ENCODE peak calls at places on chromosomes 3 and 15, in nine cellular contexts. One of them, this sample, is unnamed.

GRCh38 chr3:179720196-179720595 is 67.4 kb downstream of the USP13 start:
- DNase-seq in IMR-90: no peak
- DNase-seq in uterus: no peak
- DNase-seq in A549: no peak
- DNase-seq in HepG2: no peak
- DNase-seq in H1: no peak
- DNase-seq in heart left ventricle: no peak
- DNase-seq in ovary: no peak
- DNase-seq in adrenal gland: no peak
- DNase-seq in this sample: no peak

GRCh38 chr3:172607305-172608121 is 84.3 kb upstream of the TNFSF10 start:
- DNase-seq in H1: peak; percentile 29
- DNase-seq in IMR-90: peak; percentile 92
- DNase-seq in HepG2: no peak
- DNase-seq in uterus: no peak
- DNase-seq in adrenal gland: no peak
- DNase-seq in ovary: no peak
- DNase-seq in heart left ventricle: no peak
- DNase-seq in A549: no peak
- DNase-seq in this sample: no peak

GRCh38 chr3:125055165-125055912 is 458 bp downstream of the HEG1 start:
- DNase-seq in A549: no peak
- DNase-seq in HepG2: no peak
- DNase-seq in adrenal gland: peak; percentile 28
- DNase-seq in IMR-90: peak; percentile 20
- DNase-seq in heart left ventricle: peak; percentile 40
- DNase-seq in uterus: peak; percentile 40
- DNase-seq in H1: no peak
- DNase-seq in ovary: peak; percentile 55
- DNase-seq in this sample: no peak

GRCh38 chr15:41429003-41429890 is 12.4 kb downstream of the RTF1 start:
- DNase-seq in adrenal gland: no peak
- DNase-seq in heart left ventricle: no peak
- DNase-seq in HepG2: no peak
- DNase-seq in A549: no peak
- DNase-seq in ovary: no peak
- DNase-seq in H1: no peak
- DNase-seq in IMR-90: peak; percentile 19
- DNase-seq in uterus: no peak
- DNase-seq in this sample: no peak

GRCh38 chr15:37289109-37289765 is 188.9 kb upstream of the MEIS2 start:
- DNase-seq in IMR-90: peak; percentile 5
- DNase-seq in adrenal gland: no peak
- DNase-seq in ovary: no peak
- DNase-seq in H1: no peak
- DNase-seq in HepG2: peak; percentile 1
- DNase-seq in uterus: no peak
- DNase-seq in A549: no peak
- DNase-seq in heart left ventricle: no peak
- DNase-seq in this sample: no peak

GRCh38 chr15:83815506-83815905 is 161.6 kb downstream of the ADAMTSL3 start:
- DNase-seq in ovary: no peak
- DNase-seq in heart left ventricle: no peak
- DNase-seq in IMR-90: no peak
- DNase-seq in A549: no peak
- DNase-seq in H1: no peak
- DNase-seq in HepG2: no peak
- DNase-seq in adrenal gland: no peak
- DNase-seq in uterus: no peak
- DNase-seq in this sample: no peak

GRCh38 chr3:71258526-71258925 is 325.0 kb downstream of the FOXP1 start:
- DNase-seq in HepG2: peak; percentile 81
- DNase-seq in uterus: no peak
- DNase-seq in IMR-90: no peak
- DNase-seq in A549: no peak
- DNase-seq in H1: no peak
- DNase-seq in adrenal gland: no peak
- DNase-seq in heart left ventricle: no peak
- DNase-seq in ovary: no peak
- DNase-seq in this sample: no peak

GRCh38 chr15:77830041-77830440 is 197.3 kb upstream of the LINGO1 start:
- DNase-seq in H1: no peak
- DNase-seq in adrenal gland: no peak
- DNase-seq in HepG2: no peak
- DNase-seq in uterus: no peak
- DNase-seq in heart left ventricle: no peak
- DNase-seq in ovary: no peak
- DNase-seq in IMR-90: peak; percentile 62
- DNase-seq in A549: no peak
- DNase-seq in this sample: no peak

GRCh38 chr15:66646308-66646707 is 55.7 kb upstream of the SMAD6 start:
- DNase-seq in heart left ventricle: no peak
- DNase-seq in uterus: no peak
- DNase-seq in ovary: no peak
- DNase-seq in A549: no peak
- DNase-seq in HepG2: no peak
- DNase-seq in adrenal gland: no peak
- DNase-seq in H1: no peak
- DNase-seq in IMR-90: no peak
- DNase-seq in this sample: no peak

GRCh38 chr15:66642514-66642913 is 59.5 kb upstream of the SMAD6 start:
- DNase-seq in heart left ventricle: no peak
- DNase-seq in IMR-90: no peak
- DNase-seq in uterus: no peak
- DNase-seq in ovary: no peak
- DNase-seq in H1: no peak
- DNase-seq in HepG2: no peak
- DNase-seq in adrenal gland: no peak
- DNase-seq in A549: no peak
- DNase-seq in this sample: no peak

GRCh38 chr15:66641485-66642313 is 60.3 kb upstream of the SMAD6 start:
- DNase-seq in uterus: no peak
- DNase-seq in HepG2: no peak
- DNase-seq in ovary: no peak
- DNase-seq in adrenal gland: no peak
- DNase-seq in IMR-90: no peak
- DNase-seq in H1: no peak
- DNase-seq in heart left ventricle: no peak
- DNase-seq in A549: no peak
- DNase-seq in this sample: no peak

GRCh38 chr15:66644815-66645345 is 57.2 kb upstream of the SMAD6 start:
- DNase-seq in heart left ventricle: no peak
- DNase-seq in H1: no peak
- DNase-seq in A549: no peak
- DNase-seq in HepG2: no peak
- DNase-seq in uterus: no peak
- DNase-seq in ovary: no peak
- DNase-seq in adrenal gland: no peak
- DNase-seq in IMR-90: peak; percentile 69
- DNase-seq in this sample: no peak

DNA sequence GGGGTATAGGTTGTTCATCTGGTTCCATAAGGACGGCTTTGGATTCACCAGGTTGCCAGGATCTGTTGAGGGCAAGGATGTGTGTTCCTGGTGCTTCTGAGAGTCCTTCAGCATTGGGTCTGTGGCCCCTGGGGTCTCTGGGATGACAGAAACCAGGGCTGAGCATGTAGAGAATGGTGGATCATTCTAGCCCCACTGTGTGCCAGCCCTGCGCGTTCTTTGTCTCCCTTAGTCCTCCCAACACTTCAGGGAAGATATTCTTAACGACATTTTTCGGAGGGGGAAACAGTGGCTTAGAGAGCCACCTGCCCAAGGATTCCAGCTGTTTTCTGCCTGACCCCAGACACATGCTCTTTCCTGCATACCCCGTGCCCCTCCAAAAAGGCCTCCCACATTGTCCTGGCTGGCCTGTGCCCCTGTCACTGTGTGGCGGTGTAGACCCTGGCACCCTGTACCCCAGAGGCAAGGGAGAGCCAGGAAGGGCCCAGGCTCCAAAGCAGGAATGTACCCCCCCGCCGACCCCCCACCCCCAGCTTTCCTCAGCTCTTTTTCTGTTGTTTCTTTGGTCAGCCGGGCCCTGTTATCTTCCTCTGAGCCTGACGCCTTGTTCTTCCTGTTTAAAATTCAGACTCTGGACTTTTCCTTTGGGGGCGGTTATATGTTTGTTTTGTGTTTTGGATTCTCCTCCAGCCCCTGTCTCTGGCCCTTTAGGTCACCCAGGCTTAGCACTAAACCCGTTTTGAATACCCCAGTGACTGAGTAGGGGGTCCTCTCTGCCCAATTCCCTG is 57.8 kb upstream of the SMAD6 start:
- DNase-seq in HepG2: peak; percentile 59
- DNase-seq in H1: no peak
- DNase-seq in adrenal gland: no peak
- DNase-seq in heart left ventricle: no peak
- DNase-seq in ovary: no peak
- DNase-seq in IMR-90: no peak
- DNase-seq in A549: no peak
- DNase-seq in uterus: no peak
- DNase-seq in this sample: no peak
- TF ChIP-seq POLR2A in HepG2: no peak
- TF ChIP-seq POLR2A in H1: no peak
- TF ChIP-seq POLR2A in adrenal gland: no peak
- TF ChIP-seq POLR2A in heart left ventricle: no peak
- TF ChIP-seq POLR2A in ovary: no peak
- TF ChIP-seq POLR2A in IMR-90: no peak
- TF ChIP-seq POLR2A in A549: no peak
- TF ChIP-seq POLR2A in uterus: no peak
- TF ChIP-seq POLR2A in this sample: no peak

GRCh38 chr3:184016169-184016570 is 1.5 kb downstream of the ABCC5 start:
- DNase-seq in ovary: no peak
- DNase-seq in uterus: no peak
- DNase-seq in adrenal gland: no peak
- DNase-seq in HepG2: no peak
- DNase-seq in heart left ventricle: no peak
- DNase-seq in H1: no peak
- DNase-seq in A549: no peak
- DNase-seq in IMR-90: no peak
- DNase-seq in this sample: no peak

GRCh38 chr3:184015381-184016019 is 2.2 kb downstream of the ABCC5 start:
- DNase-seq in A549: no peak
- DNase-seq in ovary: no peak
- DNase-seq in IMR-90: peak; percentile 41
- DNase-seq in HepG2: no peak
- DNase-seq in adrenal gland: no peak
- DNase-seq in H1: no peak
- DNase-seq in uterus: no peak
- DNase-seq in heart left ventricle: peak; percentile 62
- DNase-seq in this sample: no peak

GRCh38 chr3:184017672-184018423 is at the start of gene ABCC5:
- DNase-seq in adrenal gland: peak; percentile 94
- DNase-seq in ovary: peak; percentile 89
- DNase-seq in uterus: peak; percentile 91
- DNase-seq in H1: peak; percentile 81
- DNase-seq in heart left ventricle: peak; percentile 96
- DNase-seq in IMR-90: peak; percentile 91
- DNase-seq in HepG2: peak; percentile 85
- DNase-seq in A549: peak; percentile 86
- DNase-seq in this sample: peak; percentile 89

GRCh38 chr3:184018424-184018973 is 815 bp upstream of the ABCC5 start:
- DNase-seq in H1: no peak
- DNase-seq in adrenal gland: no peak
- DNase-seq in ovary: no peak
- DNase-seq in heart left ventricle: no peak
- DNase-seq in HepG2: no peak
- DNase-seq in A549: no peak
- DNase-seq in IMR-90: no peak
- DNase-seq in uterus: no peak
- DNase-seq in this sample: no peak

GRCh38 chr3:184016820-184017671 is 638 bp downstream of the ABCC5 start:
- DNase-seq in heart left ventricle: peak; percentile 80
- DNase-seq in HepG2: peak; percentile 18
- DNase-seq in A549: peak; percentile 65
- DNase-seq in IMR-90: peak; percentile 32
- DNase-seq in adrenal gland: peak; percentile 64
- DNase-seq in uterus: peak; percentile 45
- DNase-seq in ovary: peak; percentile 54
- DNase-seq in H1: no peak
- DNase-seq in this sample: peak; percentile 19
- TF ChIP-seq CTCF in heart left ventricle: peak; percentile 99
- TF ChIP-seq CTCF in HepG2: peak; percentile 86
- TF ChIP-seq CTCF in A549: peak; percentile 88
- TF ChIP-seq CTCF in IMR-90: peak; percentile 80
- TF ChIP-seq CTCF in adrenal gland: peak; percentile 98
- TF ChIP-seq CTCF in uterus: peak; percentile 93
- TF ChIP-seq CTCF in ovary: peak; percentile 91
- TF ChIP-seq CTCF in H1: peak; percentile 93
- TF ChIP-seq CTCF in this sample: no peak

DNA sequence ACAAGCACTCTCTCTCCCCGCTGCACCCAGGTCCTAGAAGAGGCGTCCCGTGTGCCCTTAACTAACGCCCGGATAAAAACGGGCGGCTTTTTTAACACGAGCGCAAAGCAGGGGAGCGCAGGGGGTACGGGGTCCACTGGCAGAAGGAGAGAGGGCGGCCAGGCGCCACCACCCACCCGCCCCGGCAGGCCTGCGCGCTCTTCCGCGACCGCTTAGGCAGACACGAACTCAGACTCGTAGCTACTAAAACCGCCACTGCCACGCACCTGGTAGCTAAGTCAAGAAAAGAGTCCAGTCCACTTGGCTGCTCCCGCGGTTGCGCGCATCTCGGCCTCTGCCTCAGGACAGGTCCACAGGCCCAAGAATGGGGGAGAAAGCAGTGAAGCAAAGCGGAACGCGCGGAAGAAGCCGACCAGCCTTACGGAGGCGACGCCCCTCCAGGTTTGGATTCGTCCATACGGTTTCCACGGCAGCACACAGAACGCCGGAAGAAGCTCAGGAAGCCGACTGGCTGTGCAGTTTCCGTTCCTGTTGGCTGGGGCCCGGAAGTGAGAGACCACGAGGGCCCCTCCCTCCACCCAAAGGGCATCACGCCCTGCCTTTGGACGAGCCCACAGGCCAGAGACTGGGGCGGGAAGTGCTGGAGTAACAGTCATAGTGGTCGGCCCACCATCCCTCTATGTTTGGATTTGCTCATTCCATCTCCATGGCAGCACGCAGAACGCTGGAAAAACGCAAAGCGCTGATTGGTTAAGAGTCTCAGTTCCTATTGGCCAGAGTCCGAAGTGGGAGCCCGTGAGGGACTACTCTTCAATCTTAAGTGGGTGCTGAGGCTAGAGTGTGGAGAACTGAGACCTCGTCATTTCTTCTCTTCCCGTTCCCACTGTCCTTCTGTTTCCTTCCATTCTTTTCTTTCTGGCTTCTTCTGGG is at the start of gene ULK4:
- DNase-seq in IMR-90: peak; percentile 100
- DNase-seq in ovary: peak; percentile 96
- DNase-seq in uterus: peak; percentile 97
- DNase-seq in adrenal gland: peak; percentile 98
- DNase-seq in H1: peak; percentile 97
- DNase-seq in A549: peak; percentile 78
- DNase-seq in HepG2: peak; percentile 98
- DNase-seq in heart left ventricle: peak; percentile 99
- DNase-seq in this sample: peak; percentile 99
- TF ChIP-seq POLR2A in IMR-90: peak; percentile 74
- TF ChIP-seq POLR2A in ovary: peak; percentile 53
- TF ChIP-seq POLR2A in uterus: no peak
- TF ChIP-seq POLR2A in adrenal gland: no peak
- TF ChIP-seq POLR2A in H1: no peak
- TF ChIP-seq POLR2A in A549: peak; percentile 37
- TF ChIP-seq POLR2A in HepG2: peak; percentile 63
- TF ChIP-seq POLR2A in heart left ventricle: no peak
- TF ChIP-seq POLR2A in this sample: no peak

GRCh38 chr15:34851007-34851406 is 55.7 kb upstream of the ACTC1 start:
- DNase-seq in uterus: no peak
- DNase-seq in HepG2: no peak
- DNase-seq in heart left ventricle: no peak
- DNase-seq in H1: no peak
- DNase-seq in ovary: no peak
- DNase-seq in adrenal gland: no peak
- DNase-seq in A549: no peak
- DNase-seq in IMR-90: no peak
- DNase-seq in this sample: no peak

GRCh38 chr15:34851751-34852150 is 56.4 kb upstream of the ACTC1 start:
- DNase-seq in IMR-90: no peak
- DNase-seq in uterus: no peak
- DNase-seq in A549: no peak
- DNase-seq in heart left ventricle: no peak
- DNase-seq in adrenal gland: no peak
- DNase-seq in HepG2: no peak
- DNase-seq in ovary: no peak
- DNase-seq in H1: no peak
- DNase-seq in this sample: no peak

GRCh38 chr15:34855893-34856292 is 60.5 kb upstream of the ACTC1 start:
- DNase-seq in heart left ventricle: peak; percentile 30
- DNase-seq in HepG2: no peak
- DNase-seq in ovary: no peak
- DNase-seq in A549: no peak
- DNase-seq in IMR-90: peak; percentile 24
- DNase-seq in H1: no peak
- DNase-seq in adrenal gland: peak; percentile 39
- DNase-seq in uterus: no peak
- DNase-seq in this sample: no peak

GRCh38 chr15:34855397-34855796 is 60.0 kb upstream of the ACTC1 start:
- DNase-seq in IMR-90: peak; percentile 79
- DNase-seq in uterus: no peak
- DNase-seq in adrenal gland: no peak
- DNase-seq in H1: no peak
- DNase-seq in heart left ventricle: no peak
- DNase-seq in A549: no peak
- DNase-seq in HepG2: no peak
- DNase-seq in ovary: no peak
- DNase-seq in this sample: no peak

DNA sequence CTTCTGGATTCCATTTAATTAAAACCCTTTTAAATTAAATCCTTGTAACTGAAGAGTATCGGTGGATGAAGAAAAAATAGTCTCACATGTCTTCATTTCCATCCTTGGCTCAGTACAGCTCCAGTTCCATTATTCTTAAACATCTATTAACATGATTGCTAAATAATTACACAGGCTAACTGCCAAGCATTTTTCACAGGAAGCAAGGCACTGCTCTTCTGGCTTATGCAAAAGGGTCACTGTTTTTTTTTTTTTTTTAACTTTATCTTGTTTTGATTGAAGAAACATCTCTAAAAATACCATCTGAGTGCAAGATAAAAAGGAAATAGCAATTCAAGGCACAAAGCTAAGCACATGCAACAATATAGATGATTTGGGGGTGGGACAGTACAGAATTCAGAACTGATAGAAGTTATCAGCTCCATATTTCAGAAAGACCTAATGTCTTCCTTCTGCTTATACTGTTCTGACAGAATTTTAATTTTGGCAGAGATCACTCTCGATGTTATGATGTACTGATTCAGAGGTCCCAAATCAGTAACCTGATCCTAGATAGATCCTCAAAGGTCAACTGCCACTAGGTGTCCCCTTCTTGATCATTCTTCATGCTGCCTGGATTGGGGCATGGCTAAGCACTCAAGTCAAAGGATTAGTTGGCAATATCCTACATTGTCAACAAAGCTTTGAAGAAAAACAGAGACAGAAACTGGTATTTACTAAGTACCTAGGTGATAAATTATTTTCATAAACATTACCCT is 57.8 kb upstream of the ACTC1 start:
- DNase-seq in ovary: no peak
- DNase-seq in uterus: no peak
- DNase-seq in IMR-90: peak; percentile 58
- DNase-seq in H1: no peak
- DNase-seq in HepG2: no peak
- DNase-seq in heart left ventricle: no peak
- DNase-seq in adrenal gland: no peak
- DNase-seq in A549: no peak
- DNase-seq in this sample: no peak
- TF ChIP-seq CTCF in ovary: no peak
- TF ChIP-seq CTCF in uterus: no peak
- TF ChIP-seq CTCF in IMR-90: no peak
- TF ChIP-seq CTCF in H1: no peak
- TF ChIP-seq CTCF in HepG2: no peak
- TF ChIP-seq CTCF in heart left ventricle: no peak
- TF ChIP-seq CTCF in adrenal gland: no peak
- TF ChIP-seq CTCF in A549: no peak
- TF ChIP-seq CTCF in this sample: no peak